ENCODE peak calls at places on chromosomes 2 and 18, in seven cellular contexts. One of them, this sample, is unnamed.

GRCh38 chr2:181680055-181680936 is at the start of gene NEUROD1:
- DNase-seq in RKO: no peak
- DNase-seq in IMR-90: no peak
- DNase-seq in CD8-positive, alpha-beta memory T cell: no peak
- DNase-seq in NCI-H1436: no peak
- DNase-seq in bronchial epithelial cell: no peak
- DNase-seq in BJ: no peak
- DNase-seq in this sample: no peak

GRCh38 chr2:120983344-120983743 is 247.7 kb downstream of the GLI2 start:
- DNase-seq in NCI-H1436: no peak
- DNase-seq in bronchial epithelial cell: no peak
- DNase-seq in IMR-90: peak; percentile 67
- DNase-seq in BJ: no peak
- DNase-seq in RKO: no peak
- DNase-seq in CD8-positive, alpha-beta memory T cell: no peak
- DNase-seq in this sample: no peak

GRCh38 chr18:49225160-49225559 is 235.3 kb downstream of the DYM start:
- DNase-seq in NCI-H1436: no peak
- DNase-seq in RKO: no peak
- DNase-seq in bronchial epithelial cell: no peak
- DNase-seq in BJ: no peak
- DNase-seq in CD8-positive, alpha-beta memory T cell: no peak
- DNase-seq in IMR-90: peak; percentile 72
- DNase-seq in this sample: peak; percentile 79

GRCh38 chr2:11023326-11024009 is 111.7 kb downstream of the KCNF1 start:
- DNase-seq in CD8-positive, alpha-beta memory T cell: no peak
- DNase-seq in bronchial epithelial cell: no peak
- DNase-seq in RKO: no peak
- DNase-seq in IMR-90: no peak
- DNase-seq in BJ: no peak
- DNase-seq in NCI-H1436: no peak
- DNase-seq in this sample: no peak

GRCh38 chr18:79641722-79642497 is 37.7 kb upstream of the CTDP1 start:
- DNase-seq in IMR-90: no peak
- DNase-seq in CD8-positive, alpha-beta memory T cell: no peak
- DNase-seq in bronchial epithelial cell: no peak
- DNase-seq in NCI-H1436: no peak
- DNase-seq in BJ: no peak
- DNase-seq in RKO: no peak
- DNase-seq in this sample: no peak

GRCh38 chr2:154375625-154376020 is 322.9 kb upstream of the KCNJ3 start:
- DNase-seq in NCI-H1436: peak; percentile 62
- DNase-seq in IMR-90: no peak
- DNase-seq in BJ: no peak
- DNase-seq in bronchial epithelial cell: peak; percentile 65
- DNase-seq in CD8-positive, alpha-beta memory T cell: no peak
- DNase-seq in RKO: peak; percentile 72
- DNase-seq in this sample: peak; percentile 53

GRCh38 chr2:50135841-50136240 is 896.1 kb downstream of the NRXN1 start:
- DNase-seq in CD8-positive, alpha-beta memory T cell: no peak
- DNase-seq in NCI-H1436: no peak
- DNase-seq in BJ: no peak
- DNase-seq in bronchial epithelial cell: no peak
- DNase-seq in IMR-90: no peak
- DNase-seq in RKO: no peak
- DNase-seq in this sample: no peak

GRCh38 chr2:11377915-11378649 is 33.6 kb upstream of the ROCK2 start:
- DNase-seq in IMR-90: peak; percentile 79
- DNase-seq in NCI-H1436: no peak
- DNase-seq in RKO: no peak
- DNase-seq in BJ: no peak
- DNase-seq in bronchial epithelial cell: no peak
- DNase-seq in CD8-positive, alpha-beta memory T cell: no peak
- DNase-seq in this sample: peak; percentile 70

GRCh38 chr2:173589604-173590277 is 235.1 kb downstream of the CDCA7 start:
- DNase-seq in IMR-90: peak; percentile 39
- DNase-seq in bronchial epithelial cell: peak; percentile 97
- DNase-seq in NCI-H1436: peak; percentile 33
- DNase-seq in BJ: no peak
- DNase-seq in RKO: no peak
- DNase-seq in CD8-positive, alpha-beta memory T cell: no peak
- DNase-seq in this sample: peak; percentile 14

GRCh38 chr2:2324565-2325101 is 6.4 kb downstream of the MYT1L start:
- DNase-seq in NCI-H1436: peak; percentile 41
- DNase-seq in CD8-positive, alpha-beta memory T cell: no peak
- DNase-seq in RKO: no peak
- DNase-seq in IMR-90: no peak
- DNase-seq in bronchial epithelial cell: no peak
- DNase-seq in BJ: no peak
- DNase-seq in this sample: no peak

GRCh38 chr2:102369866-102370265 is 14.3 kb downstream of the IL18R1 start:
- DNase-seq in NCI-H1436: no peak
- DNase-seq in IMR-90: no peak
- DNase-seq in RKO: no peak
- DNase-seq in CD8-positive, alpha-beta memory T cell: no peak
- DNase-seq in bronchial epithelial cell: no peak
- DNase-seq in BJ: no peak
- DNase-seq in this sample: no peak

GRCh38 chr2:27753744-27754588 is 17.6 kb upstream of the MRPL33 start:
- DNase-seq in bronchial epithelial cell: peak; percentile 73
- DNase-seq in BJ: no peak
- DNase-seq in RKO: peak; percentile 72
- DNase-seq in CD8-positive, alpha-beta memory T cell: peak; percentile 48
- DNase-seq in NCI-H1436: peak; percentile 32
- DNase-seq in IMR-90: peak; percentile 80
- DNase-seq in this sample: peak; percentile 86

GRCh38 chr18:61822879-61823278 is 69.9 kb downstream of the RNF152 start:
- DNase-seq in NCI-H1436: no peak
- DNase-seq in BJ: no peak
- DNase-seq in RKO: no peak
- DNase-seq in CD8-positive, alpha-beta memory T cell: no peak
- DNase-seq in bronchial epithelial cell: no peak
- DNase-seq in IMR-90: no peak
- DNase-seq in this sample: no peak

GRCh38 chr2:118614856-118615255 is 232.6 kb downstream of the EN1 start:
- DNase-seq in CD8-positive, alpha-beta memory T cell: no peak
- DNase-seq in bronchial epithelial cell: no peak
- DNase-seq in IMR-90: no peak
- DNase-seq in NCI-H1436: no peak
- DNase-seq in BJ: no peak
- DNase-seq in RKO: no peak
- DNase-seq in this sample: peak; percentile 79

GRCh38 chr2:107303964-107304363 is 418.0 kb upstream of the ST6GAL2 start:
- DNase-seq in RKO: peak; percentile 18
- DNase-seq in CD8-positive, alpha-beta memory T cell: no peak
- DNase-seq in NCI-H1436: no peak
- DNase-seq in IMR-90: no peak
- DNase-seq in bronchial epithelial cell: no peak
- DNase-seq in BJ: no peak
- DNase-seq in this sample: peak; percentile 48

GRCh38 chr2:36376319-36376765 is 20.8 kb downstream of the CRIM1 start:
- DNase-seq in BJ: no peak
- DNase-seq in bronchial epithelial cell: no peak
- DNase-seq in IMR-90: peak; percentile 60
- DNase-seq in RKO: no peak
- DNase-seq in CD8-positive, alpha-beta memory T cell: no peak
- DNase-seq in NCI-H1436: no peak
- DNase-seq in this sample: peak; percentile 59

GRCh38 chr2:188050716-188051115 is 241.0 kb upstream of the GULP1 start:
- DNase-seq in BJ: no peak
- DNase-seq in IMR-90: no peak
- DNase-seq in NCI-H1436: no peak
- DNase-seq in CD8-positive, alpha-beta memory T cell: no peak
- DNase-seq in bronchial epithelial cell: no peak
- DNase-seq in RKO: no peak
- DNase-seq in this sample: no peak

GRCh38 chr2:44805391-44805790 is 136.1 kb upstream of the SIX3 start:
- DNase-seq in CD8-positive, alpha-beta memory T cell: no peak
- DNase-seq in NCI-H1436: no peak
- DNase-seq in bronchial epithelial cell: no peak
- DNase-seq in IMR-90: no peak
- DNase-seq in BJ: no peak
- DNase-seq in RKO: no peak
- DNase-seq in this sample: no peak

GRCh38 chr2:27049422-27050280 is 1.8 kb upstream of the AGBL5 start:
- DNase-seq in bronchial epithelial cell: no peak
- DNase-seq in CD8-positive, alpha-beta memory T cell: peak; percentile 53
- DNase-seq in RKO: no peak
- DNase-seq in BJ: no peak
- DNase-seq in IMR-90: no peak
- DNase-seq in NCI-H1436: peak; percentile 9
- DNase-seq in this sample: no peak